ENCODE peak calls at places on chromosomes 2 and 18, in four cellular contexts. E is NCI-H460, F is fibroblast of lung, N is NCI-H2081. C is an unnamed sample.

GRCh38 chr2:188937228-188938220 is 36.6 kb upstream of the COL3A1 start:
- DNase-seq in E (no peak), F (peak; percentile 85), N (no peak), C (peak; percentile 12)

GRCh38 chr2:201100497-201100896 is 15.5 kb upstream of the CFLAR start:
- DNase-seq in E (no peak), F (no peak), N (no peak), C (no peak)

GRCh38 chr2:215447673-215448081 is 11.8 kb upstream of the FN1 start:
- DNase-seq in E (no peak), F (no peak), N (no peak), C (no peak)

GRCh38 chr2:16335947-16336346 is 329.7 kb downstream of the CYRIA start:
- DNase-seq in E (no peak), F (no peak), N (no peak), C (no peak)

GRCh38 chr2:231037731-231038482 is 584 bp downstream of the C2orf72 start:
- DNase-seq in E (no peak), F (no peak), N (no peak), C (no peak)

GRCh38 chr2:19231625-19232024 is 126.8 kb downstream of the OSR1 start:
- DNase-seq in E (no peak), F (no peak), N (no peak), C (no peak)

GRCh38 chr2:168136392-168136977 is 110.9 kb downstream of the STK39 start:
- DNase-seq in E (peak; percentile 37), F (peak; percentile 65), N (peak; percentile 43), C (peak; percentile 18)

GRCh38 chr2:226447338-226447885 is 352.2 kb downstream of the IRS1 start:
- DNase-seq in E (no peak), F (no peak), N (no peak), C (no peak)

GRCh38 chr18:2715990-2716389 is 60.5 kb downstream of the SMCHD1 start:
- DNase-seq in E (no peak), F (peak; percentile 31), N (no peak), C (no peak)

GRCh38 chr2:196459539-196459938 is 180.0 kb upstream of the CCDC150 start:
- DNase-seq in E (no peak), F (peak; percentile 36), N (no peak), C (peak; percentile 51)

GRCh38 chr2:213934560-213934959 is 476.3 kb upstream of the VWC2L start:
- DNase-seq in E (peak; percentile 11), F (peak; percentile 9), N (no peak), C (no peak)

GRCh38 chr2:177758591-177759371 is 313.8 kb downstream of the PDE11A start:
- DNase-seq in E (peak; percentile 51), F (peak; percentile 70), N (peak; percentile 61), C (peak; percentile 29)

GRCh38 chr2:65453916-65454315 is 21.5 kb upstream of the SPRED2 start:
- DNase-seq in E (no peak), F (no peak), N (no peak), C (no peak)

GRCh38 chr2:6602471-6602870 is 263.2 kb downstream of the CMPK2 start:
- DNase-seq in E (no peak), F (no peak), N (no peak), C (no peak)

GRCh38 chr2:31258351-31258750 is 24.4 kb downstream of the EHD3 start:
- DNase-seq in E (no peak), F (no peak), N (no peak), C (no peak)

GRCh38 chr18:49728542-49728941 is 84.8 kb downstream of the ACAA2 start:
- DNase-seq in E (peak; percentile 33), F (peak; percentile 60), N (peak; percentile 31), C (no peak)

GRCh38 chr2:181456660-181457120 is 496 bp upstream of the ITGA4 start:
- DNase-seq in E (no peak), F (peak; percentile 28), N (no peak), C (no peak)

GRCh38 chr2:60033325-60033724 is 520.1 kb downstream of the BCL11A start:
- DNase-seq in E (no peak), F (no peak), N (no peak), C (no peak)